ENCODE peak calls at places on chromosomes 2 and 18, in eight cellular contexts. T, V, Z, Q, E, I, D and L are unnamed samples.

GRCh38 chr2:192004188-192004963 is 157.5 kb upstream of the CAVIN2 start:
- DNase-seq in E (no peak), Q (no peak), V (no peak), T (no peak), I (no peak), Z (no peak), D (no peak), L (no peak)

GRCh38 chr2:228048838-228049490 is 132.5 kb downstream of the SPHKAP start:
- DNase-seq in D (peak), Q (peak), I (peak), V (no peak), Z (peak), E (no peak), T (peak), L (peak)

GRCh38 chr18:8052237-8052701 is 485.2 kb downstream of the PTPRM start:
- DNase-seq in T (peak), V (no peak), Z (peak), D (peak), E (no peak), Q (no peak), I (peak), L (peak)

GRCh38 chr18:58190842-58191530 is 147.0 kb downstream of the NEDD4L start:
- DNase-seq in Q (no peak), T (peak), Z (no peak), D (no peak), V (no peak), E (no peak), I (peak), L (no peak)

GRCh38 chr18:25134858-25135257 is 217.1 kb downstream of the ZNF521 start:
- DNase-seq in Z (no peak), Q (peak), D (no peak), E (no peak), V (no peak), T (no peak), I (no peak), L (no peak)

GRCh38 chr2:197828464-197829135 is 24.2 kb downstream of the PLCL1 start:
- DNase-seq in I (no peak), Q (no peak), V (no peak), T (peak), E (no peak), D (peak), Z (peak), L (no peak)

GRCh38 chr2:163264376-163264775 is 425.8 kb upstream of the KCNH7 start:
- DNase-seq in E (no peak), Z (peak), I (peak), V (no peak), Q (peak), D (no peak), T (peak), L (no peak)

GRCh38 chr2:150295544-150295943 is 191.9 kb downstream of the RND3 start:
- DNase-seq in Z (no peak), D (no peak), T (no peak), V (no peak), I (no peak), E (no peak), Q (no peak), L (no peak)

GRCh38 chr2:152658221-152658620 is 59.0 kb downstream of the PRPF40A start:
- DNase-seq in I (no peak), E (no peak), V (no peak), D (no peak), T (no peak), Q (no peak), Z (no peak), L (no peak)

GRCh38 chr2:100870652-100871531 is 51.0 kb downstream of the NPAS2 start:
- DNase-seq in Z (no peak), Q (no peak), T (no peak), V (no peak), D (no peak), I (no peak), E (no peak), L (peak)

GRCh38 chr2:3659447-3660432 is 1.7 kb downstream of the ALLC start:
- DNase-seq in E (no peak), Q (peak), D (peak), T (no peak), Z (peak), I (peak), V (peak), L (peak)

GRCh38 chr2:240286596-240286995 is 146.1 kb upstream of the OTOS start:
- DNase-seq in T (no peak), Z (no peak), Q (no peak), D (no peak), E (no peak), I (no peak), V (no peak), L (no peak)

GRCh38 chr2:31189141-31189540 is 28.2 kb downstream of the CAPN14 start:
- DNase-seq in T (no peak), D (no peak), V (no peak), Z (no peak), E (no peak), Q (no peak), I (no peak), L (no peak)

GRCh38 chr2:43759195-43759594 is 14.6 kb upstream of the DYNC2LI1 start:
- DNase-seq in D (peak), Q (peak), E (no peak), T (peak), Z (peak), V (no peak), I (peak), L (no peak)

GRCh38 chr18:76380791-76381405 is 114.1 kb downstream of the ZNF516 start:
- DNase-seq in V (no peak), Z (no peak), D (no peak), T (peak), I (no peak), Q (no peak), E (no peak), L (no peak)

GRCh38 chr2:121529439-121530209 is 1.1 kb upstream of the RNU4ATAC start:
- DNase-seq in V (no peak), Z (peak), D (peak), I (peak), E (no peak), Q (peak), T (peak), L (peak)

GRCh38 chr2:162925595-162925994 is 87.0 kb upstream of the KCNH7 start:
- DNase-seq in I (no peak), V (no peak), D (no peak), Q (no peak), E (no peak), Z (no peak), T (no peak), L (no peak)

GRCh38 chr18:8980496-8981402 is 121.8 kb upstream of the NDUFV2 start:
- DNase-seq in V (no peak), T (no peak), Q (peak), E (no peak), I (no peak), Z (no peak), D (no peak), L (no peak)

GRCh38 chr2:112884869-112885502 is 26.0 kb upstream of the IL37 start:
- DNase-seq in V (no peak), Z (no peak), T (peak), E (no peak), D (peak), Q (peak), I (no peak), L (peak)

GRCh38 chr18:48662021-48662661 is 123.3 kb downstream of the CTIF start:
- DNase-seq in I (peak), D (peak), E (no peak), T (peak), Q (peak), Z (no peak), V (no peak), L (peak)

GRCh38 chr18:7064346-7064745 is 53.3 kb downstream of the LAMA1 start:
- DNase-seq in T (no peak), Z (no peak), Q (peak), E (no peak), I (no peak), D (no peak), V (no peak), L (no peak)

GRCh38 chr18:76388891-76389423 is 106.1 kb downstream of the ZNF516 start:
- DNase-seq in T (no peak), V (no peak), Q (no peak), I (peak), Z (no peak), E (no peak), D (peak), L (no peak)

GRCh38 chr2:23824777-23825212 is 102.1 kb downstream of the ATAD2B start:
- DNase-seq in D (peak), Q (peak), T (peak), Z (no peak), E (no peak), V (no peak), I (peak), L (peak)

GRCh38 chr18:63192885-63193349 is 126.7 kb downstream of the BCL2 start:
- DNase-seq in D (no peak), I (no peak), T (no peak), E (no peak), Z (no peak), Q (no peak), V (no peak), L (no peak)

GRCh38 chr2:118148133-118148532 is 59.9 kb downstream of the INSIG2 start:
- DNase-seq in Q (no peak), E (no peak), T (no peak), V (no peak), Z (no peak), D (no peak), I (no peak), L (no peak)

GRCh38 chr2:178211943-178212342 is 17.6 kb downstream of the OSBPL6 start:
- DNase-seq in E (no peak), Q (no peak), V (no peak), T (no peak), I (no peak), Z (no peak), D (no peak), L (no peak)

GRCh38 chr2:181466661-181467576 is 9.7 kb downstream of the ITGA4 start:
- DNase-seq in Q (peak), E (peak), I (peak), D (peak), V (peak), T (peak), Z (no peak), L (peak)

GRCh38 chr2:181468857-181469256 is 11.7 kb downstream of the ITGA4 start:
- DNase-seq in T (no peak), Q (no peak), E (no peak), D (no peak), I (no peak), Z (no peak), V (no peak), L (no peak)

GRCh38 chr2:181470815-181471214 is 13.6 kb downstream of the ITGA4 start:
- DNase-seq in I (no peak), D (no peak), T (no peak), V (no peak), Q (no peak), E (no peak), Z (no peak), L (no peak)

GRCh38 chr2:181465686-181466375 is 8.6 kb downstream of the ITGA4 start:
- DNase-seq in T (peak), V (no peak), I (peak), E (no peak), D (peak), Z (peak), Q (peak), L (peak)

GRCh38 chr2:181468313-181468712 is 11.1 kb downstream of the ITGA4 start:
- DNase-seq in V (no peak), D (no peak), Q (peak), Z (no peak), E (no peak), I (no peak), T (no peak), L (no peak)
- H3K4me3 ChIP-seq in V (no peak), D (no peak), Q (no peak), Z (no peak), E (no peak), I (no peak), T (no peak), L (no peak)

DNA sequence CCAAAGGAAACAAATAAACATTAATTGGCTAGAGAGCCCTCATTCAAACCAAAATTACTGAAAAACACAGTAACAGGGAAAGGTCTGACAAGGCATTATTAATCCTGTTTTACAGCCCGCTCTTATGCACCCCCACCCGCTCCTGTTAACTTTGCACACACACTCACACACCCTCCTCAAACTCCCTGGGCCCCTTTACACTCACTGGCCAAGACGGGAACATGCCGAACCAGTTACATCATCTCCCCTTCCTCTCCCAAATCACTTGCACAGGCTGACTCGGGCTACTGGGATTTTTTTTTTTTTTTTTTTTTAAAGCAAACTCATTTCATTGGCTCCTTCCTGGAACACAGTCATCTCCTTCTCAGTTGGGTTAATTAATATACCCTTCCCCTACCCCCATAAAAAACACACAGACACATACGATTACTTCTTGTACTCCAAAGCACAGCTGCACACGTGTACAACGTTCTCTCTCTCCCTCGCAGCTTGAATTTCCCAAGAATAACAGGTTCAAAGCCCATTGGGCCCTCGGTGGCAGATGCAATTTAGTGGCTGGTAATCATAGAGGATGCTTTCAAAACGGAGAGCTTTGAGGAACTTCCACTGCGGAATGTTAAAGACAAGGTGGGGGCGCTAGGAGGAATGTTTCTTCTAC is 31.8 kb downstream of the KLF7 start:
- DNase-seq in Q (peak), E (peak), D (peak), V (peak), Z (peak), T (peak), I (peak), L (peak)
- H3K4me3 ChIP-seq in Q (no peak), E (no peak), D (no peak), V (no peak), Z (peak), T (no peak), I (no peak), L (no peak)

GRCh38 chr2:217952409-217952808 is 50.4 kb downstream of the TNS1 start:
- DNase-seq in D (no peak), E (no peak), I (no peak), Z (no peak), V (peak), T (no peak), Q (no peak), L (no peak)

GRCh38 chr2:217954051-217954450 is 48.7 kb downstream of the TNS1 start:
- DNase-seq in Z (no peak), V (peak), T (no peak), Q (no peak), D (no peak), E (no peak), I (no peak), L (no peak)

GRCh38 chr2:217953011-217953481 is 49.7 kb downstream of the TNS1 start:
- DNase-seq in Q (peak), D (peak), I (no peak), E (no peak), Z (no peak), T (peak), V (peak), L (no peak)

GRCh38 chr2:217954469-217954868 is 48.3 kb downstream of the TNS1 start:
- DNase-seq in T (no peak), Z (no peak), Q (no peak), E (no peak), D (no peak), I (no peak), V (peak), L (no peak)

DNA sequence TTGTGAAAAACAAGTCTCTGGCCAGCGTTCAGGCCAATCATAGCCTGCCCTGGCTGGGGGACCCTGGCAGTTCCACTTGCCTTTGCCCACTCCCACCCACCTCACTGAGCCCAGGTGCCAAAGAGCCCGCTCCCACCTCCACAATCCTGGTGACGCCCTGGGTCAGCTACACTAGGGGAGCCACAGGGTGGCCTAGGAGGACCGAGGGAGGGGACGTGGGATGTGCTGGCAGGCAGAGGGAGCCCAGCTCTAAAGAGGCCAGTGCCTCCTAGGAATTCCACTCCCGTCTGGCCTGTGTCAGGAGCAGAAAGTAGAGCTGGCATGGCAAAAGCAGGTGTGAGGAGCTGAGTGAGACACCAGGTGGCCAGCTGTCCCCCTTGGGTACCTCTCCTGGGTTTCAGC is 49.3 kb downstream of the TNS1 start:
- DNase-seq in D (no peak), T (no peak), E (no peak), Z (no peak), V (peak), Q (no peak), I (no peak), L (no peak)
- H3K4me3 ChIP-seq in D (no peak), T (no peak), E (no peak), Z (no peak), V (no peak), Q (no peak), I (no peak), L (no peak)

GRCh38 chr2:185821467-185821866 is 82.9 kb downstream of the FSIP2 start:
- DNase-seq in T (no peak), E (no peak), V (no peak), I (no peak), D (no peak), Z (no peak), Q (no peak), L (no peak)
- H3K4me3 ChIP-seq in T (no peak), E (no peak), V (no peak), I (no peak), D (no peak), Z (no peak), Q (no peak), L (no peak)

DNA sequence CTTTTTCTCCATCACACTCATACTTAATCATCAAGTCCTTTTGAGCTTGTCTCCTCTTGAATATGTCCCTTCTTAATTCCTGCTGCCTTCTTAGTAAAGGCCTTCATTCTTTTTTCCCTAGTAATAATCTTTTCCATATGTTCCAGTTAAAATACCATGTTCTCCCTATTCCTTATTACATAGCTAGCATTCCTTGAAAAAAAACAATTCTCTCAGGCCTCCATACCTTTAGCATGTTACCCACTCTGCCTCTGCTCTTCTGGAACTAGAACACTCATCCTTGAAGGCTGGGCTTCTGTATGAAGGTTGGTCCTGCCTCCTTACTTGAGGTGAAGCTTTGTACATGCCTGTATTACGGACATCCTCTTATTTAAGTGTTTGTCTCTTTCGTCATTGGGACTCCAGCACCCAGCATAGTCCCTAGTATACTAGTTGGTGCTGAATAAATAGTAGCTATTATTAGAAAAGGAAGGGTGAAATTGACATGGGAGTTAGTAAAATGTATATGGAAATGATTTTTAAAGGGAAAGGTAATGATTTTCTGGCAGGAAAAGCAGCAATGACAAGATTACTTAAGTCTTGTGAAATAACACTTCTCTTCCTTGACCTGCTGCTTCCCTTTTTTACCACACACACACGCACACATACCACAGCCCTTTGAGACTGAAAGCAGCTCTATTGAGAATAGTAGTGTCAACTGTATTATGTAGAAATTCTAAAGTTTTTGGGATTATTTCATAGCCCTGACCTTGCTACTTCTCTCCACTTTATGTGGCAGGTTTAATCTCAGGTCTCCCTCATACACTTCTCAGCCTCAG is 45.6 kb downstream of the REL start:
- DNase-seq in T (peak), V (no peak), Z (peak), Q (peak), E (no peak), I (peak), D (peak), L (peak)
- H3K4me3 ChIP-seq in T (no peak), V (no peak), Z (no peak), Q (no peak), E (no peak), I (no peak), D (no peak), L (no peak)

DNA sequence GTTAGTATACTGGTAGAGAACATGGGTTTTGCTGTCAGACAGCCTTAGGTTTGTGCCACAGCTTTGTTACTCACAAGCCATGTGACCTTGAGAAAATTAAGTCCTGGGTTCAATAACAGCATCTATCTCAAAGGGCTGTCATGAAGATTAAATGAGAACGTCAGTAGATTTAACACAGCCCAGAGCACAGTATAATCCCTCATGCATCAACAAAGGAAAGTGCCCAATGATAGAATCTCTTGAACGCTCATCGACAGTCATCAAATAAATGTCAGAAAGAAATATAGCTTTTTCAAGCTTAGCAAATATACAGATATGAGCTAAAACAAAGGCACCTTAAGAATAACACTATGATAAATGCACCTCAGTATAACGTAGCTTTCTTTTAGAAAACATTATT is 22.3 kb downstream of the CUL3 start:
- DNase-seq in I (no peak), Q (no peak), D (no peak), V (no peak), E (no peak), T (no peak), Z (no peak), L (no peak)
- H3K4me3 ChIP-seq in I (no peak), Q (no peak), D (no peak), V (no peak), E (no peak), T (no peak), Z (no peak), L (no peak)

DNA sequence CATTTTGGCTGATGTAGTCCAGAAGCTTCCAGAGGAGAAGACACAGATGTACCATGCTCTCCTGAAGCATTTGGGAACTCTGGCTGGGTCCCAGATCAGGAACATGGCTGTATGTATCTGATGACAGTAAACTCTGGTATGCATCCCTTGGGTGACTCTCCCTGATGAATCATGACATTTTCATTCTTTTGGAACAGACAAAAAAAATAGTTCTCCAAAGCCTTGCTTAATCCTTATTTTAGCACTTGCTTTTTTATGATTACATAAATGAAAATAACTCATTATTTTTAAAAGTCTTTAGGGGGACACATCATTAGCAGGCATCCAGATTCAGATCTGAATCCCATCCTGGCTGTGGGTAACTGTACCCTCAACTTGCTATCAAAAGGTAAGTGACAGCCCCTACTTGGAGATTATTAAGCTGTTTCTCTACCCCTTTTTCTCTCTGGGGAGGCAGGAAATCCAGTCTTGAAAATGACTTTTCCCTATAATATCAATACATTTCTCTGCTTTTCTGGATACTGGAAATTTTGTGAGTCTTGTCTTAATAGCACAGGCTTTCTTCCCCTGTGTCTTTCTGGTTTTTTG is 23.3 kb downstream of the AOX1 start:
- DNase-seq in E (no peak), Q (peak), T (peak), Z (peak), I (peak), V (no peak), D (peak), L (no peak)
- H3K4me3 ChIP-seq in E (no peak), Q (no peak), T (peak), Z (peak), I (no peak), V (no peak), D (peak), L (no peak)